ENCODE peak calls at places on chromosomes 2 and 18, in five cellular contexts. G is body of pancreas; Y is Kasumi-1; R is neural progenitor cell; S is stimulated activated CD4-positive, alpha-beta T cell treated with anti-CD3 and anti-CD28 coated beads, TNF-alpha, amount 100 ng/mL, for 48 hours. O is an unnamed sample.

GRCh38 chr2:144596074-144596871 is 76.4 kb upstream of the ZEB2 start:
- DNase-seq in G (no peak), R (peak; percentile 55), Y (no peak), S (no peak), O (no peak)

GRCh38 chr2:234111523-234111922 is 61.0 kb downstream of the SPP2 start:
- DNase-seq in G (no peak), Y (no peak), R (no peak), S (no peak), O (no peak)

GRCh38 chr2:42850016-42850805 is 57.8 kb upstream of the HAAO start:
- DNase-seq in R (no peak), Y (no peak), G (no peak), S (no peak), O (no peak)

GRCh38 chr2:74197983-74198460 is 393 bp upstream of the MTHFD2 start:
- DNase-seq in S (no peak), R (no peak), Y (peak; percentile 99), G (no peak), O (no peak)

GRCh38 chr2:177263451-177264208 is 897 bp downstream of the NFE2L2 start:
- DNase-seq in S (peak; percentile 86), R (peak; percentile 95), G (peak; percentile 99), Y (peak; percentile 94), O (peak; percentile 95)

GRCh38 chr18:8929381-8929780 is 173.1 kb upstream of the NDUFV2 start:
- DNase-seq in G (no peak), Y (no peak), R (no peak), S (no peak), O (no peak)

GRCh38 chr2:1366546-1367134 is 46.6 kb upstream of the TPO start:
- DNase-seq in Y (peak; percentile 90), S (no peak), G (peak; percentile 96), R (no peak), O (no peak)

GRCh38 chr2:769771-770170 is 92.6 kb upstream of the TMEM18 start:
- DNase-seq in Y (no peak), G (no peak), R (no peak), S (no peak), O (peak; percentile 33)

GRCh38 chr18:78477840-78478239 is 501.8 kb upstream of the SALL3 start:
- DNase-seq in S (no peak), Y (no peak), R (no peak), G (no peak), O (no peak)

GRCh38 chr2:232321817-232322559 is 56.6 kb upstream of the ALPP start:
- DNase-seq in Y (no peak), S (no peak), G (peak; percentile 5), R (no peak), O (no peak)

GRCh38 chr2:28096421-28096820 is 205.9 kb downstream of the BABAM2 start:
- DNase-seq in G (no peak), R (no peak), S (no peak), Y (no peak), O (no peak)

GRCh38 chr18:11925800-11926481 is 17.8 kb upstream of the MPPE1 start:
- DNase-seq in G (no peak), S (no peak), Y (no peak), R (no peak), O (no peak)

GRCh38 chr2:20617892-20618467 is 32.9 kb downstream of the HS1BP3 start:
- DNase-seq in S (no peak), Y (peak; percentile 21), R (peak; percentile 25), G (peak; percentile 90), O (no peak)

O was measured in activated CD8-positive, alpha-beta T cell treated with anti-CD3 and anti-CD28 coated beads, Interleukin-2, amount 10 ng/mL, durations not matched to agents 7 days and 5 days.